ENCODE peak calls at places on chromosomes 4 and X, in seven cellular contexts. Q, A, S, K, J, O and Y are unnamed samples.

GRCh38 chrX:47482512-47483309 is at the start of gene ZNF41:
- DNase-seq in Q (peak), A (peak), S (peak), K (peak), J (peak), O (peak), Y (peak)

GRCh38 chr4:180784940-180785339 is 1458.3 kb upstream of the TENM3 start:
- DNase-seq in Q (no peak), A (no peak), S (no peak), K (no peak), J (no peak), O (no peak), Y (no peak)

GRCh38 chrX:41265615-41266014 is 68.3 kb upstream of the DDX3X start:
- DNase-seq in Q (peak), A (no peak), S (peak), K (no peak), J (peak), O (peak), Y (no peak)

GRCh38 chrX:39653656-39654055 is 444.1 kb downstream of the BCOR start:
- DNase-seq in Q (no peak), A (no peak), S (no peak), K (no peak), J (peak), O (no peak), Y (no peak)

GRCh38 chrX:9659571-9660195 is 106.0 kb downstream of the GPR143 start:
- DNase-seq in Q (no peak), A (no peak), S (no peak), K (no peak), J (no peak), O (no peak), Y (no peak)

GRCh38 chrX:10634681-10635161 is 14.3 kb upstream of the MID1 start:
- DNase-seq in Q (no peak), A (peak), S (peak), K (no peak), J (peak), O (no peak), Y (no peak)

GRCh38 chr4:1369484-1370079 is 22.6 kb downstream of the UVSSA start:
- DNase-seq in Q (no peak), A (no peak), S (no peak), K (no peak), J (no peak), O (no peak), Y (no peak)

GRCh38 chr4:182717788-182718583 is 199.2 kb downstream of the DCTD start:
- DNase-seq in Q (no peak), A (no peak), S (no peak), K (no peak), J (no peak), O (no peak), Y (no peak)

GRCh38 chr4:157217708-157218107 is 2.8 kb upstream of the GRIA2 start:
- DNase-seq in Q (no peak), A (peak), S (peak), K (no peak), J (peak), O (no peak), Y (peak)

GRCh38 chr4:122450847-122451246 is 5.7 kb downstream of the IL2 start:
- DNase-seq in Q (no peak), A (no peak), S (peak), K (no peak), J (no peak), O (no peak), Y (no peak)

GRCh38 chrX:11398785-11399184 is 105.6 kb downstream of the AMELX start:
- DNase-seq in Q (no peak), A (no peak), S (peak), K (no peak), J (no peak), O (no peak), Y (no peak)

GRCh38 chr4:157363366-157363765 is 142.8 kb downstream of the GRIA2 start:
- DNase-seq in Q (no peak), A (no peak), S (no peak), K (no peak), J (no peak), O (no peak), Y (no peak)

GRCh38 chr4:1566838-1567518 is 117.1 kb downstream of the FAM53A start:
- DNase-seq in Q (no peak), A (no peak), S (no peak), K (no peak), J (no peak), O (no peak), Y (no peak)

GRCh38 chr4:53234669-53235068 is 131.2 kb downstream of the SCFD2 start:
- DNase-seq in Q (no peak), A (no peak), S (no peak), K (no peak), J (no peak), O (no peak), Y (no peak)

GRCh38 chr4:138222041-138222440 is 20.1 kb downstream of the SLC7A11 start:
- DNase-seq in Q (no peak), A (peak), S (peak), K (no peak), J (peak), O (no peak), Y (peak)

GRCh38 chrX:72569786-72570185 is 2.9 kb downstream of the HDAC8 start:
- DNase-seq in Q (no peak), A (peak), S (peak), K (no peak), J (peak), O (peak), Y (peak)

GRCh38 chr4:180695851-180696250 is 1547.4 kb upstream of the TENM3 start:
- DNase-seq in Q (no peak), A (no peak), S (peak), K (no peak), J (peak), O (no peak), Y (no peak)